ENCODE peak calls at places on chromosomes 1 and 21, in six cellular contexts. One of them, this sample, is unnamed.

GRCh38 chr1:6248798-6249731 is 5.1 kb downstream of the HES3 start:
- DNase-seq in AG09309: no peak
- DNase-seq in fibroblast of the aortic adventitia: no peak
- DNase-seq in lung: no peak
- DNase-seq in HFF-Myc: no peak
- DNase-seq in thoracic aorta: no peak
- DNase-seq in this sample: peak; percentile 40

GRCh38 chr1:109975718-109976117 is 8.8 kb upstream of the AHCYL1 start:
- DNase-seq in AG09309: peak; percentile 63
- DNase-seq in fibroblast of the aortic adventitia: peak; percentile 88
- DNase-seq in lung: no peak
- DNase-seq in HFF-Myc: no peak
- DNase-seq in thoracic aorta: no peak
- DNase-seq in this sample: peak; percentile 96

GRCh38 chr21:29893687-29894086 is 46.1 kb downstream of the GRIK1 start:
- DNase-seq in AG09309: no peak
- DNase-seq in fibroblast of the aortic adventitia: no peak
- DNase-seq in lung: peak; percentile 61
- DNase-seq in HFF-Myc: no peak
- DNase-seq in thoracic aorta: no peak
- DNase-seq in this sample: no peak

GRCh38 chr1:6137758-6138157 is 42.4 kb downstream of the CHD5 start:
- DNase-seq in AG09309: no peak
- DNase-seq in fibroblast of the aortic adventitia: no peak
- DNase-seq in lung: no peak
- DNase-seq in HFF-Myc: no peak
- DNase-seq in thoracic aorta: no peak
- DNase-seq in this sample: no peak

GRCh38 chr1:3515774-3516480 is 61.5 kb downstream of the ARHGEF16 start:
- DNase-seq in AG09309: peak; percentile 28
- DNase-seq in fibroblast of the aortic adventitia: no peak
- DNase-seq in lung: no peak
- DNase-seq in HFF-Myc: no peak
- DNase-seq in thoracic aorta: no peak
- DNase-seq in this sample: peak; percentile 67

GRCh38 chr21:39006653-39007417 is 176.4 kb downstream of the PSMG1 start:
- DNase-seq in AG09309: no peak
- DNase-seq in fibroblast of the aortic adventitia: peak; percentile 91
- DNase-seq in lung: peak; percentile 66
- DNase-seq in HFF-Myc: no peak
- DNase-seq in thoracic aorta: peak; percentile 48
- DNase-seq in this sample: no peak

GRCh38 chr1:179327679-179328078 is 34.1 kb downstream of the SOAT1 start:
- DNase-seq in AG09309: no peak
- DNase-seq in fibroblast of the aortic adventitia: no peak
- DNase-seq in lung: no peak
- DNase-seq in HFF-Myc: no peak
- DNase-seq in thoracic aorta: no peak
- DNase-seq in this sample: no peak

GRCh38 chr21:42513151-42513984 is at the start of gene SLC37A1:
- DNase-seq in AG09309: no peak
- DNase-seq in fibroblast of the aortic adventitia: no peak
- DNase-seq in lung: no peak
- DNase-seq in HFF-Myc: no peak
- DNase-seq in thoracic aorta: no peak
- DNase-seq in this sample: no peak

GRCh38 chr1:70874063-70874462 is 173.6 kb downstream of the PTGER3 start:
- DNase-seq in AG09309: no peak
- DNase-seq in fibroblast of the aortic adventitia: no peak
- DNase-seq in lung: no peak
- DNase-seq in HFF-Myc: no peak
- DNase-seq in thoracic aorta: no peak
- DNase-seq in this sample: peak; percentile 9

GRCh38 chr1:55276671-55277376 is 61.7 kb upstream of the USP24 start:
- DNase-seq in AG09309: no peak
- DNase-seq in fibroblast of the aortic adventitia: no peak
- DNase-seq in lung: no peak
- DNase-seq in HFF-Myc: no peak
- DNase-seq in thoracic aorta: no peak
- DNase-seq in this sample: no peak

GRCh38 chr1:65067491-65068201 is 80.4 kb upstream of the AK4 start:
- DNase-seq in AG09309: peak; percentile 24
- DNase-seq in fibroblast of the aortic adventitia: peak; percentile 80
- DNase-seq in lung: peak; percentile 72
- DNase-seq in HFF-Myc: peak; percentile 30
- DNase-seq in thoracic aorta: peak; percentile 66
- DNase-seq in this sample: peak; percentile 75

GRCh38 chr1:65068202-65069011 is 79.6 kb upstream of the AK4 start:
- DNase-seq in AG09309: no peak
- DNase-seq in fibroblast of the aortic adventitia: peak; percentile 53
- DNase-seq in lung: no peak
- DNase-seq in HFF-Myc: no peak
- DNase-seq in thoracic aorta: no peak
- DNase-seq in this sample: peak; percentile 16

GRCh38 chr1:65066379-65066765 is 81.6 kb upstream of the AK4 start:
- DNase-seq in AG09309: no peak
- DNase-seq in fibroblast of the aortic adventitia: no peak
- DNase-seq in lung: no peak
- DNase-seq in HFF-Myc: no peak
- DNase-seq in thoracic aorta: no peak
- DNase-seq in this sample: no peak

GRCh38 chr1:65065535-65066378 is 82.2 kb upstream of the AK4 start:
- DNase-seq in AG09309: no peak
- DNase-seq in fibroblast of the aortic adventitia: no peak
- DNase-seq in lung: no peak
- DNase-seq in HFF-Myc: no peak
- DNase-seq in thoracic aorta: no peak
- DNase-seq in this sample: no peak

GRCh38 chr1:65066766-65067490 is 81.1 kb upstream of the AK4 start:
- DNase-seq in AG09309: peak; percentile 42
- DNase-seq in fibroblast of the aortic adventitia: peak; percentile 75
- DNase-seq in lung: peak; percentile 94
- DNase-seq in HFF-Myc: no peak
- DNase-seq in thoracic aorta: peak; percentile 88
- DNase-seq in this sample: peak; percentile 88
- TF ChIP-seq CTCF in AG09309: no peak
- TF ChIP-seq CTCF in fibroblast of the aortic adventitia: no peak
- TF ChIP-seq CTCF in lung: no peak
- TF ChIP-seq CTCF in HFF-Myc: no peak
- TF ChIP-seq CTCF in thoracic aorta: no peak
- TF ChIP-seq CTCF in this sample: no peak

GRCh38 chr1:33454646-33455282 is 17.7 kb upstream of the ZSCAN20 start:
- DNase-seq in AG09309: no peak
- DNase-seq in fibroblast of the aortic adventitia: no peak
- DNase-seq in lung: no peak
- DNase-seq in HFF-Myc: no peak
- DNase-seq in thoracic aorta: no peak
- DNase-seq in this sample: no peak
- TF ChIP-seq CTCF in AG09309: no peak
- TF ChIP-seq CTCF in fibroblast of the aortic adventitia: no peak
- TF ChIP-seq CTCF in lung: no peak
- TF ChIP-seq CTCF in HFF-Myc: no peak
- TF ChIP-seq CTCF in thoracic aorta: no peak
- TF ChIP-seq CTCF in this sample: no peak

DNA sequence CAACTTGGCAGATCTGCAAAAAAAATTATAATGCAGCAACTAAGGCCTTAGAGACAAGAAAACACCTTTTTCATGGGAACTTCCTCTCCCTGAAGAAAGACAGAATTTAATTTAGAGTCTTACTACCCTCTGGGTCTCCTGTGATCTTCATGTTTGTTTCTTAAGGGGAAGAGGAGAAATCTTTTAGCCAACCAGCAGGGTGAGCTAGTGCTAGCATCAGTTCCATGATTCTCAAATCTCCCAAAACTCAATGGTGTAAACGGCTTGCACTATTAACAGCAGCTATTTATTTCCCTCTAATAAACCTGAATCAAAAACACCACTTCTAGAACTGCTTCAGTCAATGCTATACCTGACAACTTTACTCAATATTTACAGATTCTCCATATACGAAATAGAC is 3.8 kb downstream of the ZNF644 start:
- DNase-seq in AG09309: no peak
- DNase-seq in fibroblast of the aortic adventitia: peak; percentile 32
- DNase-seq in lung: no peak
- DNase-seq in HFF-Myc: no peak
- DNase-seq in thoracic aorta: no peak
- DNase-seq in this sample: peak; percentile 23
- TF ChIP-seq CTCF in AG09309: peak; percentile 29
- TF ChIP-seq CTCF in fibroblast of the aortic adventitia: peak; percentile 50
- TF ChIP-seq CTCF in lung: no peak
- TF ChIP-seq CTCF in HFF-Myc: peak; percentile 35
- TF ChIP-seq CTCF in thoracic aorta: no peak
- TF ChIP-seq CTCF in this sample: peak; percentile 46

GRCh38 chr1:46342084-46342656 is 1.6 kb downstream of the NSUN4 start:
- DNase-seq in AG09309: no peak
- DNase-seq in fibroblast of the aortic adventitia: peak; percentile 25
- DNase-seq in lung: no peak
- DNase-seq in HFF-Myc: no peak
- DNase-seq in thoracic aorta: no peak
- DNase-seq in this sample: peak; percentile 39
- TF ChIP-seq CTCF in AG09309: peak; percentile 44
- TF ChIP-seq CTCF in fibroblast of the aortic adventitia: peak; percentile 44
- TF ChIP-seq CTCF in lung: no peak
- TF ChIP-seq CTCF in HFF-Myc: peak; percentile 44
- TF ChIP-seq CTCF in thoracic aorta: peak; percentile 13
- TF ChIP-seq CTCF in this sample: peak; percentile 37

GRCh38 chr1:88593358-88593757 is 90.7 kb upstream of the PKN2 start:
- DNase-seq in AG09309: no peak
- DNase-seq in fibroblast of the aortic adventitia: no peak
- DNase-seq in lung: no peak
- DNase-seq in HFF-Myc: no peak
- DNase-seq in thoracic aorta: no peak
- DNase-seq in this sample: no peak

DNA sequence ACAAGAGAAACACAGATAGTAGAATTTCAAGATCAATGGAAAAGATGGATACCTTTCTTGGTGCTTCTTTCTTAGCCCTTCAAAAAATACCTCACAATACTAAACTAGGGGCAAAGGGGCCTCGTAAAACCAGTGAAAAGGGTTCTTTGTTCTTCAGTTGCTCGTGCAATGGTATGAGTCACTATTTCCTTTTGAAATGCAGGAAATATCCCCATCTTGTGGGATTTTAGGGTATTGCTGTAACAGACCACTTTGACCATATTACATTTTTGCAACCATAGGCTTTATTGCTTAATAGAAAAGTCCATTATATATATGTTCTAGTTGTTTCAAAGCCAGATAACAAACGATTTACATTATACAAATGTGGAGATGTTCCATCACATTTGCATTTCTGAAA is 88.7 kb upstream of the PKN2 start:
- DNase-seq in AG09309: peak; percentile 24
- DNase-seq in fibroblast of the aortic adventitia: peak; percentile 58
- DNase-seq in lung: no peak
- DNase-seq in HFF-Myc: peak; percentile 43
- DNase-seq in thoracic aorta: no peak
- DNase-seq in this sample: peak; percentile 40
- TF ChIP-seq CTCF in AG09309: peak; percentile 55
- TF ChIP-seq CTCF in fibroblast of the aortic adventitia: peak; percentile 53
- TF ChIP-seq CTCF in lung: no peak
- TF ChIP-seq CTCF in HFF-Myc: peak; percentile 19
- TF ChIP-seq CTCF in thoracic aorta: no peak
- TF ChIP-seq CTCF in this sample: peak; percentile 58

DNA sequence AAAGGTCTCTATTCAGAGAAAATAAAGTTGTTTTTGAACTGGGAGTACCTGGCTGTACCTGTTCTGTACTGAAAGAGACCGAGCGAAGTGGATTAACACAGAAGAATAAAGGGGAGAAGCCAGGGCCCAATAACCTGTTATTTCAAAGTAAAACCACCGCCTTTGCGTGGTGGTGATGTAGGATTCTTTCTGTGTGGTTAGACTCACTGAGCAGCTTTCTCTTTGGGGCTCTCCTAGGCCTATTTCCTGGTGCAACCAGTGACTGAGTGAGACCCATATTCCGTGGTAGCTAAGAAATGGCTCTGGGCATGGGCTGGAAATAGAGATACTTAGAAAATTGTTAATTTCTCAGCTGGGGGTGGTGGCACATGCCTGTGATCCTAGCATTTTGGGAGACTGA is 99.9 kb downstream of the XCL2 start:
- DNase-seq in AG09309: no peak
- DNase-seq in fibroblast of the aortic adventitia: no peak
- DNase-seq in lung: no peak
- DNase-seq in HFF-Myc: no peak
- DNase-seq in thoracic aorta: no peak
- DNase-seq in this sample: no peak
- TF ChIP-seq CTCF in AG09309: no peak
- TF ChIP-seq CTCF in fibroblast of the aortic adventitia: no peak
- TF ChIP-seq CTCF in lung: no peak
- TF ChIP-seq CTCF in HFF-Myc: no peak
- TF ChIP-seq CTCF in thoracic aorta: no peak
- TF ChIP-seq CTCF in this sample: no peak

GRCh38 chr1:215147024-215147423 is 64.5 kb downstream of the KCNK2 start:
- DNase-seq in AG09309: no peak
- DNase-seq in fibroblast of the aortic adventitia: no peak
- DNase-seq in lung: no peak
- DNase-seq in HFF-Myc: no peak
- DNase-seq in thoracic aorta: no peak
- DNase-seq in this sample: no peak

GRCh38 chr1:215143497-215143896 is 61.0 kb downstream of the KCNK2 start:
- DNase-seq in AG09309: no peak
- DNase-seq in fibroblast of the aortic adventitia: no peak
- DNase-seq in lung: no peak
- DNase-seq in HFF-Myc: no peak
- DNase-seq in thoracic aorta: no peak
- DNase-seq in this sample: no peak

GRCh38 chr1:215151841-215152240 is 69.3 kb downstream of the KCNK2 start:
- DNase-seq in AG09309: no peak
- DNase-seq in fibroblast of the aortic adventitia: no peak
- DNase-seq in lung: no peak
- DNase-seq in HFF-Myc: no peak
- DNase-seq in thoracic aorta: no peak
- DNase-seq in this sample: no peak

GRCh38 chr1:215141460-215141859 is 58.9 kb downstream of the KCNK2 start:
- DNase-seq in AG09309: no peak
- DNase-seq in fibroblast of the aortic adventitia: no peak
- DNase-seq in lung: no peak
- DNase-seq in HFF-Myc: no peak
- DNase-seq in thoracic aorta: no peak
- DNase-seq in this sample: no peak

DNA sequence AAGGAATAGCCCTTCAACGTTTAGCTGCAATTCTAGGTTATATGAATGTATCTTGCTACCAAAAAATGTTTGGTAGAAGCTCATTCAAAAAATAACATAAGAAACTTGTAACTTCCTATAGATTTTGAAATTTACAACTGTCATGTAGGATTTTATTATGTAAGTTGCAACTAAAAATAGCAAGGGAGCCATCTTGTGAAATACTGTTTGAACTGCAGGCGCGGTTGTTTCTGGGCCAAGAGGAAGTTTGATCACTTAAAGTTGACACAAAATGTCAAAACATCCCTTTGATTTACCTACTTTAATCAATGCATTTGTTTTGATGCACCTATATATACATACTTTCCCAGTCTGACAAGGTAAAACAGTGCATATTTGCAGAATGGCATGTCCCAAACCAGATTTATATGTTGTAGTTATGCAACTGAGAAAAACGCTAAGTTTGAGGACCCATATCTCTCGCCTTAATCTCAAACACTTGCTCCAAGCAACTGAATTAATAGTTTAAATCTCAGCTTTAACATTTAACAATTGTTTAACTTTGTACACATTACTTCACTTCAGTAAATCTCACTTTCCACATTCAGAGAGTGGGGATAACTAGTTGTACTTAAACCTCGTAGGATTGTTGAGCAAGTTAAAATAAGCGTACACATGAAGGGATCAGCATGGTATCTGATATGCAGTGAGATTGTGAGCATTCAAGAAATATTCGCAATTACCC is 63.9 kb downstream of the KCNK2 start:
- DNase-seq in AG09309: no peak
- DNase-seq in fibroblast of the aortic adventitia: peak; percentile 60
- DNase-seq in lung: no peak
- DNase-seq in HFF-Myc: no peak
- DNase-seq in thoracic aorta: no peak
- DNase-seq in this sample: peak; percentile 13
- TF ChIP-seq CTCF in AG09309: peak; percentile 47
- TF ChIP-seq CTCF in fibroblast of the aortic adventitia: peak; percentile 54
- TF ChIP-seq CTCF in lung: no peak
- TF ChIP-seq CTCF in HFF-Myc: peak; percentile 51
- TF ChIP-seq CTCF in thoracic aorta: no peak
- TF ChIP-seq CTCF in this sample: peak; percentile 36